ENCODE peak calls at places on chromosomes 2 and 18, in four cellular contexts. One of them, this sample, is unnamed.

GRCh38 chr2:232876978-232877441 is 6.9 kb downstream of the SNORC start:
- DNase-seq in IMR-90: no peak
- DNase-seq in mesenchymal stem cell: no peak
- DNase-seq in neuronal stem cell: no peak
- DNase-seq in this sample: no peak

GRCh38 chr2:150812664-150813408 is 325.4 kb upstream of the RND3 start:
- DNase-seq in mesenchymal stem cell: no peak
- DNase-seq in neuronal stem cell: no peak
- DNase-seq in IMR-90: no peak
- DNase-seq in this sample: no peak

GRCh38 chr2:201260302-201260800 is at the start of gene CASP8:
- DNase-seq in mesenchymal stem cell: peak
- DNase-seq in IMR-90: peak
- DNase-seq in neuronal stem cell: no peak
- DNase-seq in this sample: peak

GRCh38 chr2:148132400-148132799 is 111.5 kb downstream of the MBD5 start:
- DNase-seq in IMR-90: peak
- DNase-seq in neuronal stem cell: no peak
- DNase-seq in mesenchymal stem cell: peak
- DNase-seq in this sample: peak

GRCh38 chr2:120066708-120067547 is 54.1 kb downstream of the EPB41L5 start:
- DNase-seq in IMR-90: peak
- DNase-seq in neuronal stem cell: no peak
- DNase-seq in mesenchymal stem cell: peak
- DNase-seq in this sample: peak

GRCh38 chr2:241833101-241833937 is 24.3 kb downstream of the NEU4 start:
- DNase-seq in neuronal stem cell: no peak
- DNase-seq in IMR-90: peak
- DNase-seq in mesenchymal stem cell: no peak
- DNase-seq in this sample: no peak

GRCh38 chr2:202035089-202035940 is 1.7 kb downstream of the FZD7 start:
- DNase-seq in IMR-90: peak
- DNase-seq in neuronal stem cell: peak
- DNase-seq in mesenchymal stem cell: peak
- DNase-seq in this sample: no peak

GRCh38 chr2:109237792-109238191 is 108.8 kb downstream of the SH3RF3 start:
- DNase-seq in IMR-90: no peak
- DNase-seq in neuronal stem cell: no peak
- DNase-seq in mesenchymal stem cell: no peak
- DNase-seq in this sample: no peak

GRCh38 chr2:176560296-176560695 is 291.1 kb downstream of the MTX2 start:
- DNase-seq in neuronal stem cell: no peak
- DNase-seq in IMR-90: peak
- DNase-seq in mesenchymal stem cell: no peak
- DNase-seq in this sample: no peak

GRCh38 chr2:202104286-202104870 is 31.3 kb downstream of the KIAA2012 start:
- DNase-seq in neuronal stem cell: peak
- DNase-seq in IMR-90: peak
- DNase-seq in mesenchymal stem cell: peak
- DNase-seq in this sample: peak

GRCh38 chr18:76923485-76924085 is 101.2 kb downstream of the ZNF236 start:
- DNase-seq in IMR-90: peak
- DNase-seq in neuronal stem cell: peak
- DNase-seq in mesenchymal stem cell: peak
- DNase-seq in this sample: no peak

GRCh38 chr18:26621161-26622026 is 73.0 kb upstream of the KCTD1 start:
- DNase-seq in neuronal stem cell: peak
- DNase-seq in mesenchymal stem cell: peak
- DNase-seq in IMR-90: no peak
- DNase-seq in this sample: peak

GRCh38 chr18:68455229-68455603 is 259.7 kb downstream of the TMX3 start:
- DNase-seq in IMR-90: no peak
- DNase-seq in mesenchymal stem cell: no peak
- DNase-seq in neuronal stem cell: no peak
- DNase-seq in this sample: no peak

GRCh38 chr18:40017026-40017425 is 1938.0 kb upstream of the PIK3C3 start:
- DNase-seq in mesenchymal stem cell: no peak
- DNase-seq in neuronal stem cell: no peak
- DNase-seq in IMR-90: no peak
- DNase-seq in this sample: no peak

GRCh38 chr2:80302001-80302464 is 2.5 kb downstream of the LRRTM1 start:
- DNase-seq in neuronal stem cell: no peak
- DNase-seq in IMR-90: no peak
- DNase-seq in mesenchymal stem cell: no peak
- DNase-seq in this sample: no peak
- H3K14ac ChIP-seq in neuronal stem cell: peak
- H3K14ac ChIP-seq in IMR-90: no peak
- H3K14ac ChIP-seq in mesenchymal stem cell: peak
- H3K14ac ChIP-seq in this sample: no peak

GRCh38 chr2:231717281-231718180 is 9.2 kb downstream of the PTMA start:
- DNase-seq in mesenchymal stem cell: peak
- DNase-seq in IMR-90: peak
- DNase-seq in neuronal stem cell: no peak
- DNase-seq in this sample: peak

GRCh38 chr2:231716641-231717280 is 8.4 kb downstream of the PTMA start:
- DNase-seq in neuronal stem cell: no peak
- DNase-seq in mesenchymal stem cell: peak
- DNase-seq in IMR-90: peak
- DNase-seq in this sample: peak

GRCh38 chr2:231715499-231715837 is 7.1 kb downstream of the PTMA start:
- DNase-seq in mesenchymal stem cell: no peak
- DNase-seq in neuronal stem cell: no peak
- DNase-seq in IMR-90: no peak
- DNase-seq in this sample: no peak

GRCh38 chr2:231714639-231715498 is 6.5 kb downstream of the PTMA start:
- DNase-seq in neuronal stem cell: peak
- DNase-seq in mesenchymal stem cell: peak
- DNase-seq in IMR-90: no peak
- DNase-seq in this sample: peak

DNA sequence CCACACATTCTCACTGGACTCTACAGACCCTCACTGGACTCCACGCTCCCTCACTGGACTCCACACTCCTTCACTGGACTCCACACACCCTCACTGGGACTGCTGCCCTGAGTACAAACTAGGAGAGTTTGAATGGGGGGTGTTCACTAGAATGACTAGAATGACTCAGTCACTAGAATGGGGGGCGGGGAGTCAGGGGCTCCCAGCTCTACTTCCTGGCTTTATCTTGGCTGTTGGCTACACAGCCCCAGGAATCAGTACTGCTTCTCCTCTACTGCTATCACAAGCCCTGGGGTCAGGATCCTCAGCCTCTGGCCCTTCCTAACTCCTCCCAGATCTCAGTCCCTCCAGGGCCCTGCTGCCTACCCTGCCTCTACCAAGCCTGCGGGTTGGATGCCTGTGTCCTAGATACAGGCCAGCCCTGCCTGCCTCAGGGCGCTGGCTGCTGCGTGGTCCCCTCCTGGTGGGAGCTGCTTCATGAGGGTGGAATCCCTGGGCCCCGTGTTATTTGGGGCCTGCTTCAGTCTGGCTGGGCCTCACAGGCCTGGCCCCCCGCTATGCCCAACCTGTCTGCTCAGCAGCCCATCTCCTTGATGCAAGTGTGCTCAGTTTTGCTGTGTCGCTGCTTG is 7.8 kb downstream of the PTMA start:
- DNase-seq in IMR-90: peak
- DNase-seq in mesenchymal stem cell: peak
- DNase-seq in neuronal stem cell: no peak
- DNase-seq in this sample: peak
- H3K4ac ChIP-seq in IMR-90: peak
- H3K4ac ChIP-seq in mesenchymal stem cell: peak
- H3K4ac ChIP-seq in neuronal stem cell: no peak
- H3K4ac ChIP-seq in this sample: no peak

GRCh38 chr2:219461061-219461514 is 26.4 kb downstream of the SPEG start:
- DNase-seq in mesenchymal stem cell: no peak
- DNase-seq in IMR-90: peak
- DNase-seq in neuronal stem cell: no peak
- DNase-seq in this sample: no peak

GRCh38 chr2:219457784-219458369 is 23.2 kb downstream of the SPEG start:
- DNase-seq in neuronal stem cell: no peak
- DNase-seq in mesenchymal stem cell: no peak
- DNase-seq in IMR-90: no peak
- DNase-seq in this sample: no peak

GRCh38 chr2:219458996-219459395 is 24.4 kb downstream of the SPEG start:
- DNase-seq in mesenchymal stem cell: no peak
- DNase-seq in neuronal stem cell: no peak
- DNase-seq in IMR-90: no peak
- DNase-seq in this sample: no peak

GRCh38 chr2:219460424-219460926 is 25.8 kb downstream of the SPEG start:
- DNase-seq in IMR-90: peak
- DNase-seq in mesenchymal stem cell: peak
- DNase-seq in neuronal stem cell: peak
- DNase-seq in this sample: no peak

GRCh38 chr2:219459460-219460311 is 25.0 kb downstream of the SPEG start:
- DNase-seq in neuronal stem cell: peak
- DNase-seq in IMR-90: peak
- DNase-seq in mesenchymal stem cell: peak
- DNase-seq in this sample: peak
- H3K18ac ChIP-seq in neuronal stem cell: peak
- H3K18ac ChIP-seq in IMR-90: peak
- H3K18ac ChIP-seq in mesenchymal stem cell: peak
- H3K18ac ChIP-seq in this sample: peak

GRCh38 chr18:3723554-3723953 is 273.6 kb downstream of the TGIF1 start:
- DNase-seq in neuronal stem cell: no peak
- DNase-seq in mesenchymal stem cell: no peak
- DNase-seq in IMR-90: no peak
- DNase-seq in this sample: no peak
- H3K14ac ChIP-seq in neuronal stem cell: no peak
- H3K14ac ChIP-seq in mesenchymal stem cell: no peak
- H3K14ac ChIP-seq in IMR-90: peak
- H3K14ac ChIP-seq in this sample: no peak

GRCh38 chr2:224217962-224218347 is 178.9 kb upstream of the SERPINE2 start:
- DNase-seq in neuronal stem cell: no peak
- DNase-seq in IMR-90: peak
- DNase-seq in mesenchymal stem cell: no peak
- DNase-seq in this sample: no peak
- H3K4ac ChIP-seq in neuronal stem cell: no peak
- H3K4ac ChIP-seq in IMR-90: no peak
- H3K4ac ChIP-seq in mesenchymal stem cell: no peak
- H3K4ac ChIP-seq in this sample: no peak

This sample was measured in trophoblast cell.